ENCODE peak calls at places on chromosomes 16 and 17, in four cellular contexts. One of them, this sample, is unnamed.

GRCh38 chr16:71882505-71883192 is 1.3 kb downstream of the ZNF821 start:
- DNase-seq in epithelial cell of esophagus: peak
- DNase-seq in upper lobe of right lung: no peak
- DNase-seq in AG08396: peak
- DNase-seq in this sample: peak

GRCh38 chr16:68367034-68367433 is 56.2 kb downstream of the PRMT7 start:
- DNase-seq in AG08396: peak
- DNase-seq in upper lobe of right lung: no peak
- DNase-seq in epithelial cell of esophagus: peak
- DNase-seq in this sample: peak

GRCh38 chr17:2405247-2405926 is 4.5 kb upstream of the MNT start:
- DNase-seq in AG08396: peak
- DNase-seq in upper lobe of right lung: no peak
- DNase-seq in epithelial cell of esophagus: peak
- DNase-seq in this sample: no peak

GRCh38 chr17:11205656-11206055 is 35.4 kb upstream of the SHISA6 start:
- DNase-seq in epithelial cell of esophagus: no peak
- DNase-seq in AG08396: no peak
- DNase-seq in upper lobe of right lung: no peak
- DNase-seq in this sample: no peak

GRCh38 chr16:21157632-21158031 is 842 bp upstream of the LDAF1 start:
- DNase-seq in AG08396: no peak
- DNase-seq in epithelial cell of esophagus: no peak
- DNase-seq in upper lobe of right lung: no peak
- DNase-seq in this sample: no peak

GRCh38 chr17:44871546-44871945 is 23.9 kb downstream of the HIGD1B start:
- DNase-seq in AG08396: no peak
- DNase-seq in epithelial cell of esophagus: no peak
- DNase-seq in upper lobe of right lung: no peak
- DNase-seq in this sample: no peak

GRCh38 chr17:14038206-14038605 is 31.1 kb upstream of the COX10 start:
- DNase-seq in AG08396: peak
- DNase-seq in epithelial cell of esophagus: no peak
- DNase-seq in upper lobe of right lung: no peak
- DNase-seq in this sample: no peak

GRCh38 chr17:44556854-44557606 is at the start of gene FZD2:
- DNase-seq in upper lobe of right lung: peak
- DNase-seq in epithelial cell of esophagus: peak
- DNase-seq in AG08396: peak
- DNase-seq in this sample: peak

GRCh38 chr17:8856869-8857575 is 10.5 kb downstream of the PIK3R6 start:
- DNase-seq in epithelial cell of esophagus: no peak
- DNase-seq in upper lobe of right lung: no peak
- DNase-seq in AG08396: no peak
- DNase-seq in this sample: peak

GRCh38 chr17:58269557-58270291 is 11.0 kb downstream of the MPO start:
- DNase-seq in epithelial cell of esophagus: no peak
- DNase-seq in AG08396: no peak
- DNase-seq in upper lobe of right lung: no peak
- DNase-seq in this sample: no peak

GRCh38 chr16:7004266-7004665 is 328.4 kb upstream of the RBFOX1 start:
- DNase-seq in upper lobe of right lung: no peak
- DNase-seq in epithelial cell of esophagus: no peak
- DNase-seq in AG08396: no peak
- DNase-seq in this sample: no peak

GRCh38 chr16:55115506-55115905 is 184.8 kb downstream of the IRX5 start:
- DNase-seq in epithelial cell of esophagus: no peak
- DNase-seq in AG08396: no peak
- DNase-seq in upper lobe of right lung: no peak
- DNase-seq in this sample: no peak

GRCh38 chr16:27102701-27103575 is 36.2 kb downstream of the C16orf82 start:
- DNase-seq in AG08396: no peak
- DNase-seq in upper lobe of right lung: no peak
- DNase-seq in epithelial cell of esophagus: no peak
- DNase-seq in this sample: no peak

GRCh38 chr17:81422776-81423697 is 27.8 kb downstream of the BAHCC1 start:
- DNase-seq in upper lobe of right lung: peak
- DNase-seq in epithelial cell of esophagus: peak
- DNase-seq in AG08396: peak
- DNase-seq in this sample: no peak

GRCh38 chr17:1412185-1413110 is 12.4 kb upstream of the YWHAE start:
- DNase-seq in AG08396: no peak
- DNase-seq in epithelial cell of esophagus: no peak
- DNase-seq in upper lobe of right lung: peak
- DNase-seq in this sample: no peak

GRCh38 chr16:73202176-73202729 is 154.3 kb upstream of the ZFHX3 start:
- DNase-seq in AG08396: peak
- DNase-seq in epithelial cell of esophagus: no peak
- DNase-seq in upper lobe of right lung: no peak
- DNase-seq in this sample: no peak

GRCh38 chr16:56916571-56917403 is 15.2 kb upstream of the HERPUD1 start:
- DNase-seq in epithelial cell of esophagus: no peak
- DNase-seq in upper lobe of right lung: no peak
- DNase-seq in AG08396: no peak
- DNase-seq in this sample: no peak

GRCh38 chr17:37494401-37494831 is 4.7 kb downstream of the DUSP14 start:
- DNase-seq in AG08396: no peak
- DNase-seq in upper lobe of right lung: no peak
- DNase-seq in epithelial cell of esophagus: no peak
- DNase-seq in this sample: no peak

GRCh38 chr17:1485748-1486376 is 6.6 kb downstream of the MYO1C start:
- DNase-seq in epithelial cell of esophagus: peak
- DNase-seq in upper lobe of right lung: peak
- DNase-seq in AG08396: peak
- DNase-seq in this sample: peak

GRCh38 chr17:58788199-58788598 is 32.5 kb downstream of the PPM1E start:
- DNase-seq in AG08396: no peak
- DNase-seq in upper lobe of right lung: no peak
- DNase-seq in epithelial cell of esophagus: no peak
- DNase-seq in this sample: no peak

GRCh38 chr17:48054238-48055185 is 6.4 kb downstream of the NFE2L1 start:
- DNase-seq in upper lobe of right lung: peak
- DNase-seq in epithelial cell of esophagus: peak
- DNase-seq in AG08396: peak
- DNase-seq in this sample: no peak

GRCh38 chr17:35189291-35189690 is 4.9 kb downstream of the SLC35G3 start:
- DNase-seq in upper lobe of right lung: no peak
- DNase-seq in epithelial cell of esophagus: peak
- DNase-seq in AG08396: no peak
- DNase-seq in this sample: no peak

GRCh38 chr17:80512233-80512632 is 32.4 kb upstream of the RPTOR start:
- DNase-seq in upper lobe of right lung: no peak
- DNase-seq in epithelial cell of esophagus: peak
- DNase-seq in AG08396: peak
- DNase-seq in this sample: no peak

GRCh38 chr17:79073016-79073705 is 1.5 kb upstream of the ENGASE start:
- DNase-seq in AG08396: no peak
- DNase-seq in epithelial cell of esophagus: no peak
- DNase-seq in upper lobe of right lung: peak
- DNase-seq in this sample: no peak

GRCh38 chr16:77262971-77263370 is 63.8 kb downstream of the SYCE1L start:
- DNase-seq in epithelial cell of esophagus: no peak
- DNase-seq in AG08396: no peak
- DNase-seq in upper lobe of right lung: no peak
- DNase-seq in this sample: no peak

GRCh38 chr17:37360632-37361031 is 15.2 kb upstream of the C17orf78 start:
- DNase-seq in AG08396: peak
- DNase-seq in upper lobe of right lung: no peak
- DNase-seq in epithelial cell of esophagus: peak
- DNase-seq in this sample: no peak

GRCh38 chr17:65914784-65915342 is 277.1 kb downstream of the CEP112 start:
- DNase-seq in AG08396: no peak
- DNase-seq in epithelial cell of esophagus: peak
- DNase-seq in upper lobe of right lung: no peak
- DNase-seq in this sample: no peak

GRCh38 chr16:85202631-85203461 is 90.6 kb upstream of the CIBAR2 start:
- DNase-seq in AG08396: peak
- DNase-seq in upper lobe of right lung: no peak
- DNase-seq in epithelial cell of esophagus: no peak
- DNase-seq in this sample: no peak

GRCh38 chr16:29760567-29761279 is 14.9 kb upstream of the C16orf54 start:
- DNase-seq in epithelial cell of esophagus: no peak
- DNase-seq in upper lobe of right lung: no peak
- DNase-seq in AG08396: no peak
- DNase-seq in this sample: no peak